ENCODE peak calls at places on chromosomes 13 and 19, in four cellular contexts. One of them, this sample, is unnamed.

GRCh38 chr19:17351815-17352435 is 14.6 kb downstream of the GTPBP3 start:
- DNase-seq in HTR-8/SVneo: no peak
- DNase-seq in fibroblast of the aortic adventitia: no peak
- DNase-seq in HT1080: no peak
- DNase-seq in this sample: no peak

GRCh38 chr19:47324502-47324901 is 7.5 kb upstream of the C5AR2 start:
- DNase-seq in HTR-8/SVneo: no peak
- DNase-seq in fibroblast of the aortic adventitia: no peak
- DNase-seq in HT1080: peak
- DNase-seq in this sample: no peak

GRCh38 chr19:38929929-38930775 is at the start of gene SARS2:
- DNase-seq in HTR-8/SVneo: peak
- DNase-seq in fibroblast of the aortic adventitia: peak
- DNase-seq in HT1080: peak
- DNase-seq in this sample: peak

GRCh38 chr13:26517931-26518330 is 39.6 kb upstream of the WASF3 start:
- DNase-seq in HTR-8/SVneo: no peak
- DNase-seq in fibroblast of the aortic adventitia: no peak
- DNase-seq in HT1080: no peak
- DNase-seq in this sample: no peak

GRCh38 chr13:85528578-85529215 is 270.5 kb downstream of the SLITRK6 start:
- DNase-seq in HTR-8/SVneo: peak
- DNase-seq in fibroblast of the aortic adventitia: peak
- DNase-seq in HT1080: peak
- DNase-seq in this sample: peak

GRCh38 chr19:19204181-19204580 is 967 bp upstream of the NR2C2AP start:
- DNase-seq in HTR-8/SVneo: no peak
- DNase-seq in fibroblast of the aortic adventitia: no peak
- DNase-seq in HT1080: no peak
- DNase-seq in this sample: no peak

GRCh38 chr13:48446454-48446853 is 33.5 kb upstream of the LPAR6 start:
- DNase-seq in HTR-8/SVneo: no peak
- DNase-seq in fibroblast of the aortic adventitia: peak
- DNase-seq in HT1080: peak
- DNase-seq in this sample: peak

GRCh38 chr19:51798958-51799310 is 4.0 kb downstream of the FPR3 start:
- DNase-seq in HTR-8/SVneo: no peak
- DNase-seq in fibroblast of the aortic adventitia: no peak
- DNase-seq in HT1080: no peak
- DNase-seq in this sample: no peak

GRCh38 chr13:55516610-55517009 is 1624.1 kb upstream of the PRR20A start:
- DNase-seq in HTR-8/SVneo: no peak
- DNase-seq in fibroblast of the aortic adventitia: no peak
- DNase-seq in HT1080: no peak
- DNase-seq in this sample: no peak

GRCh38 chr19:41871573-41872383 is 5.3 kb upstream of the CD79A start:
- DNase-seq in HTR-8/SVneo: no peak
- DNase-seq in fibroblast of the aortic adventitia: no peak
- DNase-seq in HT1080: no peak
- DNase-seq in this sample: no peak

GRCh38 chr19:32808236-32808635 is 61.3 kb downstream of the SLC7A9 start:
- DNase-seq in HTR-8/SVneo: no peak
- DNase-seq in fibroblast of the aortic adventitia: no peak
- DNase-seq in HT1080: no peak
- DNase-seq in this sample: no peak

GRCh38 chr13:50616101-50616500 is 227.4 kb downstream of the DLEU7 start:
- DNase-seq in HTR-8/SVneo: no peak
- DNase-seq in fibroblast of the aortic adventitia: peak
- DNase-seq in HT1080: peak
- DNase-seq in this sample: peak

GRCh38 chr19:27975419-27976005 is 1237.4 kb downstream of the UQCRFS1 start:
- DNase-seq in HTR-8/SVneo: no peak
- DNase-seq in fibroblast of the aortic adventitia: no peak
- DNase-seq in HT1080: peak
- DNase-seq in this sample: no peak

GRCh38 chr13:43662976-43663375 is 123.8 kb downstream of the ENOX1 start:
- DNase-seq in HTR-8/SVneo: no peak
- DNase-seq in fibroblast of the aortic adventitia: no peak
- DNase-seq in HT1080: no peak
- DNase-seq in this sample: no peak

GRCh38 chr13:45086484-45086883 is 33.8 kb upstream of the GTF2F2 start:
- DNase-seq in HTR-8/SVneo: peak
- DNase-seq in fibroblast of the aortic adventitia: no peak
- DNase-seq in HT1080: no peak
- DNase-seq in this sample: no peak

GRCh38 chr13:64073203-64073602 is 2657.6 kb upstream of the PCDH20 start:
- DNase-seq in HTR-8/SVneo: no peak
- DNase-seq in fibroblast of the aortic adventitia: no peak
- DNase-seq in HT1080: no peak
- DNase-seq in this sample: no peak

GRCh38 chr13:94128430-94128829 is 351.1 kb downstream of the DCT start:
- DNase-seq in HTR-8/SVneo: no peak
- DNase-seq in fibroblast of the aortic adventitia: peak
- DNase-seq in HT1080: no peak
- DNase-seq in this sample: no peak

GRCh38 chr19:4389064-4389375 is 11.3 kb downstream of the SH3GL1 start:
- DNase-seq in HTR-8/SVneo: no peak
- DNase-seq in fibroblast of the aortic adventitia: no peak
- DNase-seq in HT1080: no peak
- DNase-seq in this sample: no peak

GRCh38 chr19:38061294-38061693 is 154.3 kb downstream of the SIPA1L3 start:
- DNase-seq in HTR-8/SVneo: peak
- DNase-seq in fibroblast of the aortic adventitia: peak
- DNase-seq in HT1080: peak
- DNase-seq in this sample: peak

GRCh38 chr13:33730147-33730546 is 87.8 kb upstream of the RFC3 start:
- DNase-seq in HTR-8/SVneo: no peak
- DNase-seq in fibroblast of the aortic adventitia: no peak
- DNase-seq in HT1080: no peak
- DNase-seq in this sample: no peak

GRCh38 chr13:85974604-85975366 is 175.6 kb upstream of the SLITRK6 start:
- DNase-seq in HTR-8/SVneo: no peak
- DNase-seq in fibroblast of the aortic adventitia: no peak
- DNase-seq in HT1080: peak
- DNase-seq in this sample: no peak

GRCh38 chr13:40116008-40116407 is 460.5 kb downstream of the COG6 start:
- DNase-seq in HTR-8/SVneo: peak
- DNase-seq in fibroblast of the aortic adventitia: peak
- DNase-seq in HT1080: peak
- DNase-seq in this sample: peak

GRCh38 chr13:106466691-106467405 is 68.6 kb downstream of the EFNB2 start:
- DNase-seq in HTR-8/SVneo: no peak
- DNase-seq in fibroblast of the aortic adventitia: no peak
- DNase-seq in HT1080: no peak
- DNase-seq in this sample: no peak

GRCh38 chr19:39524495-39524894 is 8.2 kb downstream of the EID2B start:
- DNase-seq in HTR-8/SVneo: no peak
- DNase-seq in fibroblast of the aortic adventitia: no peak
- DNase-seq in HT1080: no peak
- DNase-seq in this sample: no peak

This sample was measured in astrocyte of the spinal cord.